ENCODE peak calls at places on chromosomes 5 and 9, in six cellular contexts. M is activated naive CD4-positive, alpha-beta T cell treated with anti-CD3 and anti-CD28 coated beads, Interleukin-2, amount 10 ng/mL, durations not matched to agents 7 days and 5 days; V is caudate nucleus; K is stimulated activated effector memory CD8-positive, alpha-beta T cell treated with anti-CD3 and anti-CD28 coated beads, Interleukin-12 subunit alpha, Interleukin-12 subunit beta, amount 100 ng/mL, for 72 hours; A is effector CD4-positive, alpha-beta T cell; E is left ventricle myocardium inferior. U is an unnamed sample.

GRCh38 chr5:150278916-150279315 is 10.7 kb downstream of the CAMK2A start:
- DNase-seq in V (no peak), K (no peak), M (no peak), E (no peak), A (no peak), U (no peak)

GRCh38 chr9:14221119-14221518 is 92.8 kb downstream of the NFIB start:
- DNase-seq in V (no peak), K (no peak), A (no peak), M (no peak), E (no peak), U (no peak)

GRCh38 chr9:76086521-76086920 is 196.0 kb downstream of the PCSK5 start:
- DNase-seq in V (no peak), M (no peak), K (no peak), E (no peak), A (no peak), U (no peak)

GRCh38 chr9:130498298-130498917 is 53.6 kb downstream of the ASS1 start:
- DNase-seq in V (no peak), M (no peak), K (no peak), A (no peak), E (no peak), U (no peak)

GRCh38 chr5:68382640-68383039 is 167.1 kb downstream of the PIK3R1 start:
- DNase-seq in E (no peak), A (no peak), V (no peak), M (no peak), K (no peak), U (no peak)

GRCh38 chr5:42268630-42269029 is 154.6 kb upstream of the GHR start:
- DNase-seq in E (no peak), V (no peak), A (no peak), K (no peak), M (no peak), U (no peak)

GRCh38 chr9:95511952-95512750 is 4.6 kb downstream of the PTCH1 start:
- DNase-seq in M (no peak), V (no peak), K (no peak), E (no peak), A (no peak), U (no peak)

GRCh38 chr9:35814106-35814840 is 569 bp downstream of the HINT2 start:
- DNase-seq in M (peak), K (no peak), E (peak), V (peak), A (no peak), U (peak)

GRCh38 chr5:147935032-147935431 is 28.7 kb upstream of the C5orf46 start:
- DNase-seq in K (no peak), A (no peak), M (no peak), E (no peak), V (no peak), U (no peak)

GRCh38 chr5:20601678-20602100 is 613.7 kb upstream of the CDH18 start:
- DNase-seq in E (no peak), K (no peak), A (no peak), M (no peak), V (no peak), U (no peak)

GRCh38 chr5:173010547-173011464 is 27.2 kb downstream of the ATP6V0E1 start:
- DNase-seq in K (no peak), V (peak), E (peak), A (no peak), M (no peak), U (no peak)

GRCh38 chr5:175457466-175457865 is 13.5 kb upstream of the DRD1 start:
- DNase-seq in E (no peak), A (no peak), M (no peak), K (no peak), V (no peak), U (no peak)

GRCh38 chr5:124660229-124661093 is 86.0 kb downstream of the ZNF608 start:
- DNase-seq in K (no peak), V (no peak), E (no peak), M (no peak), A (no peak), U (no peak)

GRCh38 chr5:128084228-128085167 is 932 bp downstream of the SLC12A2 start:
- DNase-seq in A (peak), V (no peak), M (peak), E (peak), K (peak), U (peak)